ENCODE peak calls at places on chromosome 14, in seven cellular contexts. One of them, this sample, is unnamed.

GRCh38 chr14:63435838-63436237 is 107.3 kb downstream of the PPP2R5E start:
- DNase-seq in cardiac muscle cell: peak
- DNase-seq in body of pancreas: peak
- DNase-seq in prostate gland: peak
- DNase-seq in uterus: peak
- DNase-seq in ovary: peak
- DNase-seq in A549: peak
- DNase-seq in this sample: peak

GRCh38 chr14:99041141-99041819 is 230.7 kb downstream of the BCL11B start:
- DNase-seq in cardiac muscle cell: no peak
- DNase-seq in body of pancreas: no peak
- DNase-seq in prostate gland: no peak
- DNase-seq in uterus: no peak
- DNase-seq in ovary: no peak
- DNase-seq in A549: no peak
- DNase-seq in this sample: no peak

GRCh38 chr14:37329189-37330001 is 131.7 kb downstream of the MIPOL1 start:
- DNase-seq in cardiac muscle cell: no peak
- DNase-seq in body of pancreas: no peak
- DNase-seq in prostate gland: no peak
- DNase-seq in uterus: no peak
- DNase-seq in ovary: no peak
- DNase-seq in A549: peak
- DNase-seq in this sample: no peak

GRCh38 chr14:20197459-20197858 is 6.8 kb downstream of the OR11G2 start:
- DNase-seq in cardiac muscle cell: no peak
- DNase-seq in body of pancreas: no peak
- DNase-seq in prostate gland: no peak
- DNase-seq in uterus: no peak
- DNase-seq in ovary: no peak
- DNase-seq in A549: no peak
- DNase-seq in this sample: no peak

GRCh38 chr14:77181124-77181602 is 435 bp upstream of the TMEM63C start:
- DNase-seq in cardiac muscle cell: no peak
- DNase-seq in body of pancreas: no peak
- DNase-seq in prostate gland: no peak
- DNase-seq in uterus: no peak
- DNase-seq in ovary: no peak
- DNase-seq in A549: no peak
- DNase-seq in this sample: peak

GRCh38 chr14:68215628-68216027 is 396.0 kb downstream of the RAD51B start:
- DNase-seq in cardiac muscle cell: no peak
- DNase-seq in body of pancreas: no peak
- DNase-seq in prostate gland: no peak
- DNase-seq in uterus: no peak
- DNase-seq in ovary: no peak
- DNase-seq in A549: no peak
- DNase-seq in this sample: no peak

GRCh38 chr14:64990291-64990690 is 3.6 kb downstream of the FNTB start:
- DNase-seq in cardiac muscle cell: no peak
- DNase-seq in body of pancreas: no peak
- DNase-seq in prostate gland: no peak
- DNase-seq in uterus: no peak
- DNase-seq in ovary: no peak
- DNase-seq in A549: no peak
- DNase-seq in this sample: no peak

GRCh38 chr14:95260537-95261440 is 58.9 kb downstream of the CLMN start:
- DNase-seq in cardiac muscle cell: peak
- DNase-seq in body of pancreas: peak
- DNase-seq in prostate gland: no peak
- DNase-seq in uterus: no peak
- DNase-seq in ovary: no peak
- DNase-seq in A549: no peak
- DNase-seq in this sample: no peak

DNA sequence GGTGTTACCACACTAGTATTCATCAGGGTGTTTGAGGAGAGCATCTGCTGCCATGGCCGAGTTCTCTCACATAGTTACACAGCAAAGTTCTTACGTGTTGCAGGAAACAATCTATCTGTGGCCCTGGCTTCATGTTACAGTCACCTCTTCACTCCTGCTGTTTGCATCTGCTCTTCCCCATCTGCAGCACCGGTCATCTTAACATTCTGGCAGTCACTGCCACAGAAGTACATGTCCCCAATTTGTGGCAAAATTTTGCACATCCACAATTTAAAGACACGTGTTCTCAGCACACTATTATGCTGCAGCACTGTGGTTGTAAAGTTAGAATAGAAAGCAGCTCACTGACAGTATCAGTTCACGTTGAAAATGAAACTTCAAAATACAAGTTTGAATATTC is 23.2 kb downstream of the MAPK1IP1L start:
- DNase-seq in cardiac muscle cell: no peak
- DNase-seq in body of pancreas: no peak
- DNase-seq in prostate gland: no peak
- DNase-seq in uterus: no peak
- DNase-seq in ovary: no peak
- DNase-seq in A549: no peak
- DNase-seq in this sample: no peak
- H3K27ac ChIP-seq in cardiac muscle cell: no peak
- H3K27ac ChIP-seq in body of pancreas: no peak
- H3K27ac ChIP-seq in prostate gland: no peak
- H3K27ac ChIP-seq in uterus: no peak
- H3K27ac ChIP-seq in ovary: no peak
- H3K27ac ChIP-seq in A549: no peak
- H3K27ac ChIP-seq in this sample: no peak

GRCh38 chr14:56159066-56159465 is 40.9 kb downstream of the PELI2 start:
- DNase-seq in cardiac muscle cell: no peak
- DNase-seq in body of pancreas: no peak
- DNase-seq in prostate gland: no peak
- DNase-seq in uterus: no peak
- DNase-seq in ovary: no peak
- DNase-seq in A549: no peak
- DNase-seq in this sample: no peak
- H3K4me3 ChIP-seq in cardiac muscle cell: no peak
- H3K4me3 ChIP-seq in body of pancreas: no peak
- H3K4me3 ChIP-seq in prostate gland: no peak
- H3K4me3 ChIP-seq in uterus: no peak
- H3K4me3 ChIP-seq in ovary: no peak
- H3K4me3 ChIP-seq in A549: no peak
- H3K4me3 ChIP-seq in this sample: no peak

DNA sequence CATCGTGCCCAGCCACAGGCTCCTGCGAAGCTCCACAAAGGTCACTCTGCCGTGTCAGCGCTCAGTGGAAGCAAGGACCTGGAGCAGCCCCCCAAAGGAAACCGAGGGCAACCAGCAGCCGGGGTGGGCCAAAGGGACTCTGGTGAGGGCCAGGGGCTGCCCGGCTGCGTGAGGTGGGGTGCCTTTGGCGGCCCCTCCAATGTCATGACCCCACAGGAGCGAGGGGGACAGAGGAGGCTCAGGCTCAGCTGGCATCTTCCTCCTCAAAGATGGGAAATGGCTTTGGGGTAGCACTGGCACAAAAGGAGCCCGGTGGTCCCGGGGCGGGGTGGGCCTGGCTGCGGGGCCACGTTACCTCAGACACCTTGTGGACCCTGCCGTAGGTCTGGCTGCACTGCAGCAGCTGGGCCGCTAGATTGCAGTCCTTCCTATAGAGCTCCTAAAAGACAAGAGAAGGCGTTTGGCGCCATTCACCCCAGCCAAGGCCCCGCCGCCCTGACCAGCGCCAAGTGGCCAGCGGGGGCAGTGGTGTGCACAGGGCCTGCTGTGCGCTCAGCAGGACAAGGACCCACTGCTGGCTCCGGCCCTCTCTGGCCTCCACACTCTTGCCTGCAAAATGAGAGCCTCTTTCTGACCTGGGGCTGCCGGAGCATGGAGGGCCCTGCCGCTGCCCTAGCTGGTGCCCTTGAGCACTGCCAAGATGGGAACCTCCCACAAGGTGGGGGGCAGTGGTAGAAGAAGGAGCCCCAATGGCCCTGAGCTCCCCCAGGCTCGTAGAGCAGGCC is 46.9 kb downstream of the BEGAIN start:
- DNase-seq in cardiac muscle cell: peak
- DNase-seq in body of pancreas: peak
- DNase-seq in prostate gland: no peak
- DNase-seq in uterus: peak
- DNase-seq in ovary: peak
- DNase-seq in A549: peak
- DNase-seq in this sample: no peak
- TF ChIP-seq CTCF in cardiac muscle cell: peak
- TF ChIP-seq CTCF in body of pancreas: peak
- TF ChIP-seq CTCF in prostate gland: no peak
- TF ChIP-seq CTCF in uterus: no peak
- TF ChIP-seq CTCF in ovary: no peak
- TF ChIP-seq CTCF in A549: peak
- TF ChIP-seq CTCF in this sample: no peak

DNA sequence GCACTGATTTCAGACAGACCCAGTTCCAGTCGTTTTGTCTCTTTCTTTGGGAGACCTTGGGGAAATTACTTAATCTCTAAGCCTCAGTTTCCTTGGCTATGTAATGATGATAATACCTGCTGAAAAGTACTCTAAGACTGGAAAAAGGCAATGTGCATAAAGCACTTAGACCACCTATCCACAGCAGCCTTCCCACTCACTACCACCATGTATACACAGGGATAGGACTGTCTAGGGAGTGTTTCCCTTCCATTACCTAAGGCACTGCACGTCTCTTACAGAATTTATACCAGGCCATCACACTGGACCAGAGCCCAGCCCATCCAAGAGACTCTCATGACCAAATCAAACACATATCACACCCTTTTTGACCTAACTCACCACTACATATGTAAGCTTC is 6.3 kb downstream of the RPS29 start:
- DNase-seq in cardiac muscle cell: no peak
- DNase-seq in body of pancreas: no peak
- DNase-seq in prostate gland: no peak
- DNase-seq in uterus: no peak
- DNase-seq in ovary: no peak
- DNase-seq in A549: no peak
- DNase-seq in this sample: no peak
- H3K27ac ChIP-seq in cardiac muscle cell: peak
- H3K27ac ChIP-seq in body of pancreas: no peak
- H3K27ac ChIP-seq in prostate gland: no peak
- H3K27ac ChIP-seq in uterus: no peak
- H3K27ac ChIP-seq in ovary: no peak
- H3K27ac ChIP-seq in A549: no peak
- H3K27ac ChIP-seq in this sample: no peak

DNA sequence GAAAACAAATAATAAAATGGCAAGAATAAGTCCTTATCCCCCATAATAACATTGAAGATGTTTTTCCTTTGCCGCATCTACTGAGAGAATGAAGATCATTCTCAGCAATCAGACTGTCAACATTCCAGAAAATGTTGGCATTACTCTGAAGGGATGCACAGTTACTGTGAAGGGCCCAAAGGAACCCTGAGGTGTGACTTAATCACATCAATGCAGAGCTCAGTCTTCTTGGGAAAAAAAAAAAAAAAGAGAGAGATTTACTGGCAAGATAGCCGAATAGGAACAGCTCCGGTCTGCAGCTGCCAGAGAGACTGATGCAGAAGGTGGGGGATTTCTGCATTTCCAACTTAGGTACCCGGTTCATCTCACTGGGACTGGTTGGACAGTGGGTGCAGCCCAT is 41.3 kb upstream of the OR6J1 start:
- DNase-seq in cardiac muscle cell: no peak
- DNase-seq in body of pancreas: no peak
- DNase-seq in prostate gland: no peak
- DNase-seq in uterus: no peak
- DNase-seq in ovary: no peak
- DNase-seq in A549: no peak
- DNase-seq in this sample: no peak
- H3K4me3 ChIP-seq in cardiac muscle cell: no peak
- H3K4me3 ChIP-seq in body of pancreas: no peak
- H3K4me3 ChIP-seq in prostate gland: no peak
- H3K4me3 ChIP-seq in uterus: no peak
- H3K4me3 ChIP-seq in ovary: no peak
- H3K4me3 ChIP-seq in A549: no peak
- H3K4me3 ChIP-seq in this sample: no peak